ENCODE peak calls at places on chromosomes 11 and 22, in nine cellular contexts. P is GM23338, V is cardiac fibroblast, W is chondrocyte, F is HFF-Myc, N is pancreas, C is heart right ventricle, B is AG09319, K is lower lobe of right lung. X is an unnamed sample.

GRCh38 chr11:46920709-46921108 is 2.4 kb upstream of the LRP4 start:
- DNase-seq in W (no peak), B (peak; percentile 94), V (peak; percentile 88), C (no peak), N (no peak), F (peak; percentile 77), P (no peak), K (no peak), X (no peak)

GRCh38 chr22:36194971-36195370 is 6.6 kb downstream of the APOL4 start:
- DNase-seq in B (peak; percentile 49), N (no peak), V (peak; percentile 87), C (peak; percentile 75), F (no peak), W (no peak), P (peak; percentile 82), K (peak; percentile 58), X (no peak)

GRCh38 chr11:66022401-66023185 is 3.7 kb downstream of the CATSPER1 start:
- DNase-seq in P (peak; percentile 93), W (no peak), C (peak; percentile 65), N (peak; percentile 94), K (peak; percentile 87), B (no peak), V (peak; percentile 69), F (no peak), X (peak; percentile 88)

GRCh38 chr11:12808519-12808918 is 134.3 kb downstream of the TEAD1 start:
- DNase-seq in K (no peak), W (no peak), C (no peak), V (peak; percentile 35), F (no peak), P (no peak), B (no peak), N (no peak), X (no peak)

GRCh38 chr11:108628812-108629211 is 35.2 kb upstream of the EXPH5 start:
- DNase-seq in N (no peak), K (no peak), V (no peak), F (no peak), C (no peak), W (no peak), B (no peak), P (no peak), X (no peak)

GRCh38 chr11:108965602-108966001 is 300.7 kb downstream of the DDX10 start:
- DNase-seq in K (no peak), F (peak; percentile 40), N (no peak), V (peak; percentile 84), P (no peak), B (peak; percentile 60), C (no peak), W (no peak), X (no peak)

GRCh38 chr22:46079861-46080821 is 70.2 kb upstream of the PPARA start:
- DNase-seq in K (peak; percentile 56), N (peak; percentile 80), P (no peak), B (peak; percentile 91), C (peak; percentile 77), W (peak; percentile 76), V (no peak), F (no peak), X (peak; percentile 94)

GRCh38 chr11:68204402-68204801 is 8.7 kb downstream of the KMT5B start:
- DNase-seq in B (no peak), F (no peak), K (no peak), P (no peak), N (no peak), C (no peak), V (no peak), W (no peak), X (no peak)

GRCh38 chr11:77403228-77403627 is 70.7 kb downstream of the PAK1 start:
- DNase-seq in B (no peak), P (no peak), C (no peak), W (no peak), K (no peak), N (no peak), V (peak; percentile 40), F (no peak), X (no peak)

GRCh38 chr11:14644396-14645246 is 1.0 kb downstream of the PDE3B start:
- DNase-seq in B (no peak), P (peak; percentile 68), N (peak; percentile 80), W (peak; percentile 80), F (no peak), K (peak; percentile 61), V (peak; percentile 13), C (peak; percentile 15), X (peak; percentile 76)

GRCh38 chr11:9662273-9662672 is 1.6 kb upstream of the SWAP70 start:
- DNase-seq in V (no peak), N (no peak), W (no peak), P (no peak), C (no peak), B (no peak), K (peak; percentile 50), F (no peak), X (no peak)

GRCh38 chr11:64876835-64877341 is 1.5 kb downstream of the EHD1 start:
- DNase-seq in C (no peak), V (peak; percentile 51), P (no peak), B (no peak), W (peak; percentile 92), K (peak; percentile 83), F (no peak), N (no peak), X (peak; percentile 82)

GRCh38 chr11:122864386-122864785 is 18.2 kb upstream of the JHY start:
- DNase-seq in N (no peak), B (no peak), P (no peak), C (no peak), V (peak; percentile 6), F (no peak), W (no peak), K (no peak), X (no peak)

GRCh38 chr11:122869622-122870021 is 12.9 kb upstream of the JHY start:
- DNase-seq in W (no peak), P (no peak), F (no peak), C (no peak), K (no peak), B (no peak), V (no peak), N (no peak), X (no peak)

GRCh38 chr11:122862091-122862490 is 20.5 kb upstream of the JHY start:
- DNase-seq in C (no peak), W (no peak), P (no peak), V (no peak), N (no peak), K (no peak), B (no peak), F (no peak), X (no peak)

GRCh38 chr11:122861631-122862030 is 20.9 kb upstream of the JHY start:
- DNase-seq in K (no peak), V (no peak), N (no peak), P (no peak), F (no peak), C (no peak), W (no peak), B (no peak), X (no peak)

GRCh38 chr11:122863704-122864326 is 18.7 kb upstream of the JHY start:
- DNase-seq in B (no peak), F (no peak), P (peak; percentile 57), K (no peak), W (no peak), V (peak; percentile 66), N (no peak), C (peak; percentile 35), X (no peak)
- TF ChIP-seq CTCF in B (peak; percentile 97), F (peak; percentile 82), P (peak; percentile 99), K (peak; percentile 82), W (peak; percentile 98), V (peak; percentile 89), N (peak; percentile 69), C (peak; percentile 87), X (peak; percentile 83)

DNA sequence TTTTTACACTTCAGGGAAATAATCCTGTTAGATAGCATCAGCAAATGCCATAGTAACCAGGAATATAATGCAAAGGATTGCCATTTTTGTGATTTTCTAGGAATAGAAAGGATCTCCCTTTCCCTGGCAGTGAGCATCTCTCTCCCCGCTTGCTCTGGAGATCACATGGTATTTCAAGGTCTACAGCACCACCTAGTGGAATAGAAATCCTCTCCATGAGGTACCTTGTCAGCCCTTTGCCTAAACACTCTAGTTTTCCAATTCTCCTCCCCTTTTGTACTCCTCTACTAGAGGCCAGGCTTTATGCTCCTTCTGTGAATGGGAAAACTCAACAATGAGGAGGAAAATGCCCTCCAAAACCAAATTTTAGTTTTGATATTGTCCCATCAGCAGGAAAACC is 78.4 kb downstream of the XRRA1 start:
- DNase-seq in K (no peak), W (no peak), N (no peak), V (peak; percentile 69), P (peak; percentile 78), C (no peak), B (peak; percentile 7), F (no peak), X (no peak)
- TF ChIP-seq CTCF in K (peak; percentile 35), W (peak; percentile 57), N (no peak), V (peak; percentile 56), P (peak; percentile 64), C (no peak), B (peak; percentile 32), F (peak; percentile 34), X (no peak)

DNA sequence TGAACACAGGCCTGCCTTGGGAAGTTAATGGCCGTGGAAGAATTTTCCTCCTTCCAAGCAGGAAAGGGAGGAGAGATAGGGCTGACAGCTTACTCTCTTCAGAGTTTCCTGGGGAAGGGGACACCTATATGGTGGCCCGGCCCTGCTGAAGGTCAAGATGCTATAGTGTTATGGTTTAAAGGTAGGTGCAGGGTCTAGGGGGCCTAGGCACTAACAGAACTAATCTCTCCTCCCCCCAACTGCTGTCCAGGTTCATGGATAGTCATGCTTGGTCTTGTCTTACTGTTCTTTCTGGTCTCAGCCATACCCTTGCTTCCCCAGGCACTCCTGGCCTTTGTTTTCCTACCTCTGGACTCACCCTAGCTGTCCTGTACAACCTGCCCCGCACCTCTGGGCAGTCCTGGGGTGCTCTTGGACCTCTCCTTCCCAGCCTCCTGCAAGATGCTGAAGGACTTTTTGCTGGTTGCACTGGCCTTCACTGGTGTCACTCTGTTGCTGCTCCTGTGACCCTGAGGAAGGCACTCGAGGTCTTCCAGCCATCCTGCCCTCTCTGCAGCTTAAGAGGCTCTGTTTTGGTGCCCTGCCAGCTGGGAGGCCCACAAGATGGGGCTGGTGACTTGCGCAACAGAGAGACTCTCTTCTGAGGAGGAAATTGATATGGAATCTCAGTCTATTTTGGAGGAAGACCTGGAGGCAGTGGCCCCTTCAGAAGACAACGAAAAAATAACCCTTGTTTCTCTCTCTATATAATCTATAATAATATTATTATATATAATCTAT is 17.9 kb downstream of the SEC14L3 start:
- DNase-seq in N (no peak), K (peak; percentile 75), C (no peak), P (peak; percentile 48), B (no peak), W (no peak), V (peak; percentile 59), F (no peak), X (no peak)
- TF ChIP-seq CTCF in N (no peak), K (no peak), C (no peak), P (peak; percentile 28), B (no peak), W (peak; percentile 14), V (no peak), F (no peak), X (no peak)

DNA sequence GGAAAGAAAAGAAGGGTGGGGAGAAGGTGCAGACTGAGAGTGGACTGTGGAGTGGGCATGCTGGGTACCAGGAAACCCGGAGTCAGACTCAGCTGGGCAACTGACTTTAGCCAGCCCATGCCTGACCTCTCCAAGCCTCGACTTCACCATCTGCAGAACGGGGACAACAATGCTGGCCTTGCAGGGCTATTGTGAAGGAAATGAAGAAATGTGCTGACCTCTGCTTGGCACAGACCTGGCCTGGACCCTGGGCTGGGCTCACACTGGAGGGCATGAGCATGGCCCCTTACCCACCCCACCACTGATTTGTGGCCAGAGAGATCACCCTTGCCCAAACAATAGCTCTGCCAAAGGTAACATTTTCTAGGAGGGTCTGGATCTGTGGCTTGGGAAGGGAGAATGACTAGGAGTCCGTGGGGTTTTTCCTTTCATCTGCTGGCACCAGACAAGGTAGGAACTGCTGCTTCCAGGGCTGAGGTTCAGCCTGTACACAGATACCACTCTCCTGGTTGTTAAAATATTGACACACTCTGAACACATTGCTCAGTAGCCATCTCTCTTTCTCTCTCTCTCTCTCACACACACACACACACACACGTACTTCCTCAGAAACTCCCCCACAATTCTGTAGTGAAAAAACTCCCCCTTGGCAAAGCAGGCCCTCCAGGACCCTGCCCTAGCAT is 909 bp downstream of the MOGAT2 start:
- DNase-seq in K (no peak), C (no peak), W (no peak), N (no peak), P (no peak), V (no peak), F (no peak), B (no peak), X (no peak)
- TF ChIP-seq CTCF in K (no peak), C (no peak), W (no peak), N (no peak), P (no peak), V (no peak), F (no peak), B (no peak), X (no peak)